ENCODE peak calls at places on chromosomes 1 and 21, in nine cellular contexts. O is NCI-H2029; J is stimulated activated CD4-positive, alpha-beta T cell treated with anti-CD3 and anti-CD28 coated beads, Interleukin-2, amount 100 ng/mL, for 48 hours; C is colonic mucosa; F is BJ; P is stimulated activated CD8-positive, alpha-beta memory T cell treated with anti-CD3 and anti-CD28 coated beads, Interleukin-15, amount 100 ng/mL, for 1 hour; X is NCI-H1694 treated with DMSO at 0.1 percent for 48 hours; V is left ventricle myocardium superior; Q is GM12891. E is an unnamed sample.

GRCh38 chr21:35323947-35324346 is 274.8 kb upstream of the RUNX1 start:
- DNase-seq in O (no peak), J (no peak), C (peak; percentile 39), F (no peak), P (no peak), X (no peak), V (peak; percentile 50), Q (no peak), E (no peak)

GRCh38 chr1:197065549-197065948 is 1.5 kb downstream of the F13B start:
- DNase-seq in O (no peak), J (no peak), C (no peak), F (no peak), P (no peak), X (no peak), V (no peak), Q (no peak), E (no peak)

GRCh38 chr1:7985851-7986612 is 24.5 kb downstream of the PARK7 start:
- DNase-seq in O (no peak), J (no peak), C (no peak), F (no peak), P (no peak), X (no peak), V (no peak), Q (no peak), E (no peak)

GRCh38 chr21:33478858-33479678 is 706 bp downstream of the TMEM50B start:
- DNase-seq in O (no peak), J (peak; percentile 23), C (peak; percentile 47), F (no peak), P (no peak), X (peak; percentile 24), V (peak; percentile 47), Q (peak; percentile 52), E (no peak)

GRCh38 chr1:12114916-12115315 is 51.8 kb downstream of the TNFRSF8 start:
- DNase-seq in O (no peak), J (no peak), C (no peak), F (no peak), P (no peak), X (no peak), V (no peak), Q (no peak), E (no peak)

GRCh38 chr1:219476716-219477115 is 136.2 kb downstream of the ZC3H11B start:
- DNase-seq in O (no peak), J (no peak), C (no peak), F (no peak), P (no peak), X (no peak), V (no peak), Q (no peak), E (no peak)

GRCh38 chr1:157084720-157085119 is 14.9 kb downstream of the ETV3L start:
- DNase-seq in O (no peak), J (no peak), C (peak; percentile 3), F (no peak), P (no peak), X (no peak), V (no peak), Q (no peak), E (no peak)

GRCh38 chr21:26736449-26736848 is 108.8 kb downstream of the ADAMTS1 start:
- DNase-seq in O (no peak), J (no peak), C (no peak), F (no peak), P (no peak), X (no peak), V (no peak), Q (no peak), E (no peak)

GRCh38 chr1:177023710-177024109 is 140.8 kb downstream of the ASTN1 start:
- DNase-seq in O (no peak), J (no peak), C (no peak), F (no peak), P (no peak), X (peak; percentile 100), V (no peak), Q (no peak), E (no peak)

GRCh38 chr21:44572959-44573583 is 458 bp upstream of the KRTAP10-4 start:
- DNase-seq in O (no peak), J (no peak), C (no peak), F (no peak), P (no peak), X (no peak), V (no peak), Q (no peak), E (peak; percentile 42)

GRCh38 chr1:178283409-178283808 is 189.5 kb downstream of the RASAL2 start:
- DNase-seq in O (no peak), J (no peak), C (no peak), F (no peak), P (no peak), X (no peak), V (no peak), Q (no peak), E (no peak)